ENCODE peak calls at places on chromosomes 2 and 18, in eight cellular contexts. One of them, this sample, is unnamed.

GRCh38 chr2:230701308-230701707 is 11.3 kb upstream of the CAB39 start:
- DNase-seq in cardiac muscle cell: no peak
- DNase-seq in Calu3: no peak
- DNase-seq in CD8-positive, alpha-beta T cell: no peak
- DNase-seq in A673: no peak
- DNase-seq in HCT116: no peak
- DNase-seq in nephron progenitor cell: no peak
- DNase-seq in kidney epithelial cell: no peak
- DNase-seq in this sample: no peak

GRCh38 chr2:53593891-53594585 is 173.6 kb upstream of the CHAC2 start:
- DNase-seq in cardiac muscle cell: peak
- DNase-seq in Calu3: no peak
- DNase-seq in CD8-positive, alpha-beta T cell: no peak
- DNase-seq in A673: no peak
- DNase-seq in HCT116: peak
- DNase-seq in nephron progenitor cell: no peak
- DNase-seq in kidney epithelial cell: peak
- DNase-seq in this sample: no peak

GRCh38 chr2:28509361-28509760 is 13.5 kb downstream of the PLB1 start:
- DNase-seq in cardiac muscle cell: no peak
- DNase-seq in Calu3: no peak
- DNase-seq in CD8-positive, alpha-beta T cell: no peak
- DNase-seq in A673: no peak
- DNase-seq in HCT116: no peak
- DNase-seq in nephron progenitor cell: no peak
- DNase-seq in kidney epithelial cell: no peak
- DNase-seq in this sample: no peak

GRCh38 chr18:36829362-36830140 is 624 bp downstream of the KIAA1328 start:
- DNase-seq in cardiac muscle cell: no peak
- DNase-seq in Calu3: no peak
- DNase-seq in CD8-positive, alpha-beta T cell: no peak
- DNase-seq in A673: no peak
- DNase-seq in HCT116: no peak
- DNase-seq in nephron progenitor cell: peak
- DNase-seq in kidney epithelial cell: no peak
- DNase-seq in this sample: no peak

GRCh38 chr2:109355192-109355843 is 226.3 kb downstream of the SH3RF3 start:
- DNase-seq in cardiac muscle cell: no peak
- DNase-seq in Calu3: no peak
- DNase-seq in CD8-positive, alpha-beta T cell: no peak
- DNase-seq in A673: no peak
- DNase-seq in HCT116: no peak
- DNase-seq in nephron progenitor cell: no peak
- DNase-seq in kidney epithelial cell: no peak
- DNase-seq in this sample: no peak

GRCh38 chr2:43051316-43051715 is 175.1 kb downstream of the ZFP36L2 start:
- DNase-seq in cardiac muscle cell: peak
- DNase-seq in Calu3: peak
- DNase-seq in CD8-positive, alpha-beta T cell: peak
- DNase-seq in A673: no peak
- DNase-seq in HCT116: peak
- DNase-seq in nephron progenitor cell: no peak
- DNase-seq in kidney epithelial cell: no peak
- DNase-seq in this sample: no peak

GRCh38 chr2:164782323-164782722 is 59.3 kb downstream of the COBLL1 start:
- DNase-seq in cardiac muscle cell: peak
- DNase-seq in Calu3: no peak
- DNase-seq in CD8-positive, alpha-beta T cell: no peak
- DNase-seq in A673: peak
- DNase-seq in HCT116: no peak
- DNase-seq in nephron progenitor cell: no peak
- DNase-seq in kidney epithelial cell: no peak
- DNase-seq in this sample: no peak

GRCh38 chr2:109173311-109174171 is 44.5 kb downstream of the SH3RF3 start:
- DNase-seq in cardiac muscle cell: peak
- DNase-seq in Calu3: no peak
- DNase-seq in CD8-positive, alpha-beta T cell: no peak
- DNase-seq in A673: peak
- DNase-seq in HCT116: no peak
- DNase-seq in nephron progenitor cell: no peak
- DNase-seq in kidney epithelial cell: no peak
- DNase-seq in this sample: no peak

GRCh38 chr2:101473911-101474751 is 781 bp downstream of the RFX8 start:
- DNase-seq in cardiac muscle cell: peak
- DNase-seq in Calu3: peak
- DNase-seq in CD8-positive, alpha-beta T cell: peak
- DNase-seq in A673: no peak
- DNase-seq in HCT116: no peak
- DNase-seq in nephron progenitor cell: peak
- DNase-seq in kidney epithelial cell: no peak
- DNase-seq in this sample: peak

GRCh38 chr18:60895181-60895580 is 438.0 kb upstream of the CDH20 start:
- DNase-seq in cardiac muscle cell: peak
- DNase-seq in Calu3: peak
- DNase-seq in CD8-positive, alpha-beta T cell: no peak
- DNase-seq in A673: no peak
- DNase-seq in HCT116: no peak
- DNase-seq in nephron progenitor cell: no peak
- DNase-seq in kidney epithelial cell: no peak
- DNase-seq in this sample: no peak

GRCh38 chr2:20249170-20249569 is 24.2 kb upstream of the SDC1 start:
- DNase-seq in cardiac muscle cell: no peak
- DNase-seq in Calu3: no peak
- DNase-seq in CD8-positive, alpha-beta T cell: no peak
- DNase-seq in A673: no peak
- DNase-seq in HCT116: no peak
- DNase-seq in nephron progenitor cell: no peak
- DNase-seq in kidney epithelial cell: no peak
- DNase-seq in this sample: no peak

GRCh38 chr2:59734743-59735142 is 818.7 kb downstream of the BCL11A start:
- DNase-seq in cardiac muscle cell: no peak
- DNase-seq in Calu3: no peak
- DNase-seq in CD8-positive, alpha-beta T cell: no peak
- DNase-seq in A673: no peak
- DNase-seq in HCT116: no peak
- DNase-seq in nephron progenitor cell: peak
- DNase-seq in kidney epithelial cell: no peak
- DNase-seq in this sample: no peak

GRCh38 chr2:176234966-176235365 is 34.3 kb upstream of the MTX2 start:
- DNase-seq in cardiac muscle cell: no peak
- DNase-seq in Calu3: no peak
- DNase-seq in CD8-positive, alpha-beta T cell: no peak
- DNase-seq in A673: no peak
- DNase-seq in HCT116: no peak
- DNase-seq in nephron progenitor cell: no peak
- DNase-seq in kidney epithelial cell: no peak
- DNase-seq in this sample: no peak

GRCh38 chr2:45494275-45494977 is 116.6 kb downstream of the SRBD1 start:
- DNase-seq in cardiac muscle cell: peak
- DNase-seq in Calu3: peak
- DNase-seq in CD8-positive, alpha-beta T cell: no peak
- DNase-seq in A673: peak
- DNase-seq in HCT116: peak
- DNase-seq in nephron progenitor cell: peak
- DNase-seq in kidney epithelial cell: peak
- DNase-seq in this sample: no peak

GRCh38 chr18:76657911-76658475 is 163.0 kb upstream of the ZNF516 start:
- DNase-seq in cardiac muscle cell: no peak
- DNase-seq in Calu3: no peak
- DNase-seq in CD8-positive, alpha-beta T cell: no peak
- DNase-seq in A673: no peak
- DNase-seq in HCT116: no peak
- DNase-seq in nephron progenitor cell: no peak
- DNase-seq in kidney epithelial cell: no peak
- DNase-seq in this sample: no peak

GRCh38 chr18:34956663-34957062 is 84.5 kb upstream of the MAPRE2 start:
- DNase-seq in cardiac muscle cell: no peak
- DNase-seq in Calu3: no peak
- DNase-seq in CD8-positive, alpha-beta T cell: no peak
- DNase-seq in A673: no peak
- DNase-seq in HCT116: no peak
- DNase-seq in nephron progenitor cell: no peak
- DNase-seq in kidney epithelial cell: no peak
- DNase-seq in this sample: no peak

GRCh38 chr18:62187543-62188378 is 706 bp downstream of the RELCH start:
- DNase-seq in cardiac muscle cell: peak
- DNase-seq in Calu3: peak
- DNase-seq in CD8-positive, alpha-beta T cell: peak
- DNase-seq in A673: peak
- DNase-seq in HCT116: no peak
- DNase-seq in nephron progenitor cell: peak
- DNase-seq in kidney epithelial cell: no peak
- DNase-seq in this sample: no peak

GRCh38 chr2:180122874-180123273 is 115.8 kb upstream of the CWC22 start:
- DNase-seq in cardiac muscle cell: peak
- DNase-seq in Calu3: no peak
- DNase-seq in CD8-positive, alpha-beta T cell: no peak
- DNase-seq in A673: peak
- DNase-seq in HCT116: no peak
- DNase-seq in nephron progenitor cell: no peak
- DNase-seq in kidney epithelial cell: peak
- DNase-seq in this sample: no peak

GRCh38 chr2:180128861-180129260 is 121.8 kb upstream of the CWC22 start:
- DNase-seq in cardiac muscle cell: no peak
- DNase-seq in Calu3: no peak
- DNase-seq in CD8-positive, alpha-beta T cell: no peak
- DNase-seq in A673: no peak
- DNase-seq in HCT116: no peak
- DNase-seq in nephron progenitor cell: no peak
- DNase-seq in kidney epithelial cell: no peak
- DNase-seq in this sample: no peak

GRCh38 chr2:180130403-180130802 is 123.3 kb upstream of the CWC22 start:
- DNase-seq in cardiac muscle cell: peak
- DNase-seq in Calu3: no peak
- DNase-seq in CD8-positive, alpha-beta T cell: no peak
- DNase-seq in A673: no peak
- DNase-seq in HCT116: no peak
- DNase-seq in nephron progenitor cell: no peak
- DNase-seq in kidney epithelial cell: no peak
- DNase-seq in this sample: no peak

GRCh38 chr2:180124273-180124881 is 117.3 kb upstream of the CWC22 start:
- DNase-seq in cardiac muscle cell: peak
- DNase-seq in Calu3: peak
- DNase-seq in CD8-positive, alpha-beta T cell: no peak
- DNase-seq in A673: peak
- DNase-seq in HCT116: peak
- DNase-seq in nephron progenitor cell: peak
- DNase-seq in kidney epithelial cell: no peak
- DNase-seq in this sample: no peak

DNA sequence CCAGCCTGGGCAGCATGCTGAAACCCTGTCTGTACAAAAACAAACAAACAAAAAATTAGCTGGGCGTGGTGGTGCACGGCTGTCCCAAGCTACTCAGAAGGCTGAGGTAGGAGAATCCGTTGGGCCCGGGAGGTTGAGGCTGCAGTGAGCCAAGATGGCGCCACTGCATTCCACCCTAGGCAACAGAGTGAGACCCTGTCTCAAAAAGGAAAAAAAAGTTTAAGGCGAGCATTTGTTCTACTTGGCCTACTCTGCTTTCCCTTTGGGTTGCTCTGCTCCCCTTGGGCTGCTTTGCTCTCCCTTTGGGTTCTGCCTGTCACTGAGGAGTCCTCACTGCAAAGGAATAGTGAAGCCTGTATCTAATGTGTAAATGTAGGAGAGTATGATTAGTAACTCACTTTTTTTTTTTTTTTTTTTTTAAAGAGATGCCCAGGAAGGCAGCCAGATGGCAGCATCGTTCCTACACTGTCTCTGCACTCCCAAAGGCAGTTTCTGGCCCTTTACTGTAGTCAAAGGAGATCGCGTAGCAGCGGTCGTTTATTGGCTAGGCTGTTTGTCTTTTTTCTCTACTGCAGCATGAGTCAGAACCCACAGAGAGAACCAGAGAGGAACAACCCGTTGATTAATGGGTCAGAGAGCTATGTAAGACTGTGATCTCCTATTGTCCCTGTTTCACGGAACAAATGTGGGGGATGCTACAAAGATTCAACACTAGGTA is 118.3 kb upstream of the CWC22 start:
- DNase-seq in cardiac muscle cell: peak
- DNase-seq in Calu3: peak
- DNase-seq in CD8-positive, alpha-beta T cell: peak
- DNase-seq in A673: peak
- DNase-seq in HCT116: peak
- DNase-seq in nephron progenitor cell: peak
- DNase-seq in kidney epithelial cell: peak
- DNase-seq in this sample: no peak
- TF ChIP-seq CTCF in cardiac muscle cell: peak
- TF ChIP-seq CTCF in Calu3: peak
- TF ChIP-seq CTCF in CD8-positive, alpha-beta T cell: no peak
- TF ChIP-seq CTCF in A673: peak
- TF ChIP-seq CTCF in HCT116: peak
- TF ChIP-seq CTCF in nephron progenitor cell: peak
- TF ChIP-seq CTCF in kidney epithelial cell: peak
- TF ChIP-seq CTCF in this sample: no peak

GRCh38 chr18:75344161-75344560 is 83.3 kb downstream of the SMIM21 start:
- DNase-seq in cardiac muscle cell: no peak
- DNase-seq in Calu3: no peak
- DNase-seq in CD8-positive, alpha-beta T cell: no peak
- DNase-seq in A673: no peak
- DNase-seq in HCT116: no peak
- DNase-seq in nephron progenitor cell: no peak
- DNase-seq in kidney epithelial cell: no peak
- DNase-seq in this sample: no peak
- TF ChIP-seq CTCF in cardiac muscle cell: no peak
- TF ChIP-seq CTCF in Calu3: no peak
- TF ChIP-seq CTCF in CD8-positive, alpha-beta T cell: no peak
- TF ChIP-seq CTCF in A673: no peak
- TF ChIP-seq CTCF in HCT116: peak
- TF ChIP-seq CTCF in nephron progenitor cell: no peak
- TF ChIP-seq CTCF in kidney epithelial cell: no peak
- TF ChIP-seq CTCF in this sample: no peak

GRCh38 chr2:65710779-65711295 is 278.4 kb upstream of the SPRED2 start:
- DNase-seq in cardiac muscle cell: peak
- DNase-seq in Calu3: peak
- DNase-seq in CD8-positive, alpha-beta T cell: no peak
- DNase-seq in A673: peak
- DNase-seq in HCT116: peak
- DNase-seq in nephron progenitor cell: no peak
- DNase-seq in kidney epithelial cell: no peak
- DNase-seq in this sample: no peak
- TF ChIP-seq CTCF in cardiac muscle cell: peak
- TF ChIP-seq CTCF in Calu3: peak
- TF ChIP-seq CTCF in CD8-positive, alpha-beta T cell: no peak
- TF ChIP-seq CTCF in A673: peak
- TF ChIP-seq CTCF in HCT116: peak
- TF ChIP-seq CTCF in nephron progenitor cell: no peak
- TF ChIP-seq CTCF in kidney epithelial cell: peak
- TF ChIP-seq CTCF in this sample: no peak

DNA sequence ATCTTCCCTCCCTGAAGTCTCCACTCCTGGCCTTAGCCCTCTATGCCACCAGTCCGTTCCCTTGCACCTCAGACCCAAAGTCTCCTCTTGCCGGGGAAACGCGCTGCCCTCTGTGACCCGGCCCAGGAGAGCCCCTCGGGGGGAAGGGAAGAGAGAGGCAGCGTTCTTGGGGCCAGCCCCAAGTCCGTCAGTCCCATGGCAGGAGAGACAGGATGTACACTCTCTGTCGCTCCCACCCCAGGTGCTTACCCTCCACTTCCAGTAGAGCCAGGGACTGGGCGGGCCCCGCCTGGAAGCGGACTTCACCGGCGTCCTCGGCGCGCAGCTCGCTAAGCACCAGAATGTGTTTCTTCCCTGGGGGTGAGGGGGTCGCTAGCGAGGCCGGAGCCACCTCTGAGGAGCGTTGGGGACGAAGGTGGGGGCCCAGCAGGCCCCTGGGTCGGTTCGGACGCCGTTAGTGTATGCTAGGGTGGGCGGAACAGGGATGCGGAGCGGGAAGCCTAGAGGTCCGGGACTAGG is 8.1 kb downstream of the TMEM198 start:
- DNase-seq in cardiac muscle cell: no peak
- DNase-seq in Calu3: no peak
- DNase-seq in CD8-positive, alpha-beta T cell: peak
- DNase-seq in A673: no peak
- DNase-seq in HCT116: no peak
- DNase-seq in nephron progenitor cell: no peak
- DNase-seq in kidney epithelial cell: no peak
- DNase-seq in this sample: no peak
- TF ChIP-seq CTCF in cardiac muscle cell: no peak
- TF ChIP-seq CTCF in Calu3: no peak
- TF ChIP-seq CTCF in CD8-positive, alpha-beta T cell: no peak
- TF ChIP-seq CTCF in A673: no peak
- TF ChIP-seq CTCF in HCT116: no peak
- TF ChIP-seq CTCF in nephron progenitor cell: no peak
- TF ChIP-seq CTCF in kidney epithelial cell: no peak
- TF ChIP-seq CTCF in this sample: no peak